ENCODE peak calls at places on chromosomes 13 and 19, in six cellular contexts. O is tibial nerve, V is SK-N-SH, M is fibroblast of lung, Q is Peyer's patch, S is neural progenitor cell. Z is an unnamed sample.

GRCh38 chr19:29926031-29926430 is 16.0 kb upstream of the URI1 start:
- DNase-seq in O (no peak), V (no peak), M (no peak), Q (no peak), S (no peak), Z (no peak)

GRCh38 chr13:75803175-75803611 is 167.1 kb downstream of the LMO7 start:
- DNase-seq in O (no peak), V (no peak), M (no peak), Q (no peak), S (no peak), Z (peak; percentile 36)

GRCh38 chr19:13262450-13262849 is 112.2 kb downstream of the IER2 start:
- DNase-seq in O (no peak), V (peak; percentile 66), M (peak; percentile 36), Q (no peak), S (peak; percentile 22), Z (peak; percentile 51)

GRCh38 chr13:113231306-113232207 is 22.1 kb downstream of the CUL4A start:
- DNase-seq in O (no peak), V (no peak), M (no peak), Q (no peak), S (no peak), Z (no peak)

GRCh38 chr19:50916069-50916468 is 4.9 kb upstream of the KLK4 start:
- DNase-seq in O (no peak), V (no peak), M (no peak), Q (no peak), S (no peak), Z (no peak)

GRCh38 chr19:35257113-35257461 is 8.3 kb downstream of the LSR start:
- DNase-seq in O (no peak), V (no peak), M (no peak), Q (peak; percentile 7), S (no peak), Z (peak; percentile 24)

GRCh38 chr19:37362733-37363132 is 8.2 kb upstream of the ZNF527 start:
- DNase-seq in O (no peak), V (peak; percentile 14), M (no peak), Q (no peak), S (peak; percentile 48), Z (peak; percentile 59)

GRCh38 chr19:5837768-5838364 is 1.6 kb downstream of the FUT6 start:
- DNase-seq in O (no peak), V (no peak), M (no peak), Q (no peak), S (no peak), Z (peak; percentile 45)

GRCh38 chr19:2320939-2321338 is 7.4 kb downstream of the LSM7 start:
- DNase-seq in O (no peak), V (no peak), M (no peak), Q (no peak), S (no peak), Z (no peak)

GRCh38 chr19:18014197-18014596 is 6.2 kb downstream of the ARRDC2 start:
- DNase-seq in O (no peak), V (no peak), M (no peak), Q (peak; percentile 54), S (no peak), Z (peak; percentile 19)

GRCh38 chr13:45626731-45627374 is 11.3 kb upstream of the ERICH6B start:
- DNase-seq in O (no peak), V (peak; percentile 40), M (peak; percentile 26), Q (no peak), S (no peak), Z (no peak)

GRCh38 chr13:63843766-63844699 is 2428.4 kb upstream of the PCDH20 start:
- DNase-seq in O (no peak), V (no peak), M (no peak), Q (no peak), S (no peak), Z (no peak)

GRCh38 chr19:47729799-47730520 is 15.4 kb upstream of the NOP53 start:
- DNase-seq in O (peak; percentile 63), V (peak; percentile 91), M (peak; percentile 46), Q (no peak), S (peak; percentile 82), Z (peak; percentile 97)

GRCh38 chr19:19109601-19110000 is 28.7 kb downstream of the TMEM161A start:
- DNase-seq in O (no peak), V (no peak), M (peak; percentile 38), Q (no peak), S (no peak), Z (peak; percentile 26)

GRCh38 chr19:28578786-28579505 is 634.0 kb downstream of the UQCRFS1 start:
- DNase-seq in O (no peak), V (no peak), M (no peak), Q (no peak), S (no peak), Z (no peak)

GRCh38 chr19:3655402-3656072 is 28.9 kb upstream of the CACTIN start:
- DNase-seq in O (no peak), V (peak; percentile 59), M (peak; percentile 96), Q (peak; percentile 24), S (no peak), Z (no peak)

GRCh38 chr19:43425567-43426392 is 11.1 kb downstream of the TEX101 start:
- DNase-seq in O (no peak), V (no peak), M (peak; percentile 16), Q (no peak), S (peak; percentile 41), Z (no peak)

GRCh38 chr19:54470991-54471782 is 1.9 kb downstream of the CDC42EP5 start:
- DNase-seq in O (peak; percentile 42), V (no peak), M (no peak), Q (no peak), S (peak; percentile 49), Z (peak; percentile 80)
- H3K27me3 ChIP-seq in O (no peaks in the 10 kb centered on the region), V (peaks cover 18% of the 10 kb centered on the region), M (no peaks in the 10 kb centered on the region), Q (no peaks in the 10 kb centered on the region), S (peaks cover 73% of the 10 kb centered on the region), Z (peaks cover 28% of the 10 kb centered on the region)

DNA sequence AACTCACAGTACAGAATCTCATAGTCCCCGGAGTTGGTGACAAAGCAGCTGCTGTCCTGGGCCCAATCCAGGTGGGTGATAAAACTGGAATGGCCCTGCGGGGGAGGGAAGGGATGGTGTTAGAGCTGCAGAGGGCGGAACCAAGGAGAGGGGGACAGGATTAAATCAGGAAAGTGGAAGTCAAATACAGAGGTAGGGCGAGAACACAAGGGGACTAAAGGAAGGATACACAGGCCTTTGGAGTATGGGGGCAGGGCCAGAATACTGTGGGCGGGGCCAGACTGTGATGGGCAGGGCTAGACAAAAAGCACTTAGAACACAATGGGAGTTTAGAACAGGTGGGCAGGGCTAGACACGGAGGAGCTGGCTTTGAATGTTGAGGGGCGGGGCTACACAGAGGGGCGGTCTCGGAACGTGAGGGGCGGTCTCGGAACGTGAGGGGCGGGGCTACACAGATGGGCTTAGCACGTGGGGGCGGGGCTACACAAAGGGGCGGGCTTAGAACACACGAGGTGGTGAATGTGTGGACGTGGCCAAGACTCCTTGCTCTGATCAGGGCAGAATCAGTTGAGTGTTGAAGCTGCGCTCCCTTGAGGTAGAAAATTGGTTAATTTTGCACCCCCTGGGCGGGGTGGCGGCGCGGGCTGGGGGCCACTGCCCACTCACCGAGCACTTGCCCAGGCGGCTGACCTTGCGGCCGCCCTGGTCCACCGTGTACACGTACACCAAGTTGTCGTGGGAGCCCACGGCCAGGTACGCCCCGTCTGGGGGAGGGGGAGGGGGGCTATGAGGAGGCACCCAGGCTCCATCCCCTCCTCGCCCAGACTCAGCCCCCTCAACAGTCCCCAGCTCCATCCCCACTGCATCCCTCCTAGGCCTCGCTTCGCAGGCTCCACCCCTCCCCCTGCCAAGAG is 14.0 kb upstream of the GPR4 start:
- DNase-seq in O (peak; percentile 79), V (peak; percentile 96), M (peak; percentile 79), Q (peak; percentile 69), S (peak; percentile 99), Z (peak; percentile 97)
- H3K4me3 ChIP-seq in O (peak overlapping the region; percentile 17), V (no peak overlapping the region), M (no peak overlapping the region), Q (no peak overlapping the region), S (peak overlapping the region; percentile 66), Z (peak overlapping the region; percentile 80)

DNA sequence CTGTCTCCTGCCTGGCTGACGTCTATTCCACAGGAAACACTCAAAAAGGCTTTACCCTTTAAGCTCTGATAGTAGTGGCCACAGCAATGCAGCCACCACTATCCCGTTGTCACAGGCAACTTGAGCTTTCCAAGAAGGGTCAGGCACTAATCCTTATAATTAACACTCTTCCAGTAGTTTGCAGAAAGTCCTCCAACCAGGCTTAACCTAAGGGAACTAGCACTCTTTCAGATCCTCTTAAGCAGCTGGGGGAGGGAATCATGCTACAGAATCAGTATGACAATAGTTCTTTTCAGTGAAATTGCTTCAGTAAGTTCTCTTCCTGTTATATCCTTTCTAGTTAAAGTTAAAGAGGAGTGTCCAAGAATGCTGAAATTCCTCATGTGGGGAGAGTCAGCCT is 82.2 kb downstream of the TNFSF11 start:
- DNase-seq in O (no peak), V (no peak), M (no peak), Q (no peak), S (peak; percentile 79), Z (peak; percentile 35)
- H3K27me3 ChIP-seq in O (no peaks in the 10 kb centered on the region), V (peaks cover 18% of the 10 kb centered on the region), M (peaks cover 10% of the 10 kb centered on the region), Q (no peaks in the 10 kb centered on the region), S (no peaks in the 10 kb centered on the region), Z (no peaks in the 10 kb centered on the region)

GRCh38 chr13:106048386-106048785 is 487.1 kb downstream of the EFNB2 start:
- DNase-seq in O (no peak), V (no peak), M (no peak), Q (no peak), S (no peak), Z (no peak)
- H3K4me3 ChIP-seq in O (no peak overlapping the region), V (no peak overlapping the region), M (no peak overlapping the region), Q (no peak overlapping the region), S (no peak overlapping the region), Z (no peak overlapping the region)

GRCh38 chr13:112067121-112067741 is at the start of gene SOX1:
- DNase-seq in O (no peak), V (no peak), M (peak; percentile 19), Q (no peak), S (peak; percentile 87), Z (peak; percentile 80)
- H3K27me3 ChIP-seq in O (peaks cover 3% of the 10 kb centered on the region), V (peaks cover 73% of the 10 kb centered on the region), M (peaks cover 36% of the 10 kb centered on the region), Q (no peaks in the 10 kb centered on the region), S (peaks cover 99% of the 10 kb centered on the region), Z (peaks cover 92% of the 10 kb centered on the region)

DNA sequence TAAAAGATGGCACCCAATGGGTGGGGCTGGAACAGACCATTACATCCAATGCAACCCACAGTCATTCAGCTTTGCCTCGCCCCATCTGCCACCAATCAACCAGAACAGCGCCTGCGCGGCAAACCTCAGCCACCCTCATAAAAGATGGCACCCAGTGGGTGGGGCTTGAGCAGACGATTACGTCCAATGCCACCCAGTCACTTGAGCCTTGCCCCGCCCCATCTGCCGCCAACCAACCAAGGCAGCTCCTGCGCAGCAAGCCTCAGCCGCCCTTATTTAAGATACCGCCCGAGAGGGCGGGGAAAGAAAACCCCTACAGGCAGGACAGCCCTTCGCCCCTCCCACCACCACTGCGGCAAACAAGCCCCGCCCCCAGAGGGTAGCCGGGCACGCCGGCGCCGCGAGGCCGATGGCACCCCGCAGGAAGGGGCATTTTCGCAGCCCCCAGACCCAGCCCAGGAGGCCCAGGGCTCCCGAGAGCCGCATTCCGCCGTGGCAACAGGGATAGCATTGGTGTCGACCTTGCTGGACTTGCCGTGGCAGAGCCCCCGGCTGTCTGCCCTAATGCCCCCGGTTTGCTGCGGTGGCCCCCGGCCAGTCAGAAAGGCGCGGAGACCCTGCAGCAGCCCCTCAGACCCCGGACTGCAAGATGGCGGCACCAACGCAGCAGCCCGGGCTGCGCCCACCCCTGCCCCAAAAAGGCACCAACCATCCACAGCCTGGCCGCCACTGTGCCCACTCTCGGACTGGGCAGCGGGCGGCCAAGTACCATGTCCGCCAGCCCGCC is 668 bp downstream of the PEG3 start:
- DNase-seq in O (peak; percentile 90), V (peak; percentile 72), M (peak; percentile 18), Q (peak; percentile 44), S (no peak), Z (peak; percentile 23)
- H3K4me3 ChIP-seq in O (peak overlapping the region; percentile 56), V (peak overlapping the region; percentile 39), M (no peak overlapping the region), Q (peak overlapping the region; percentile 14), S (no peak overlapping the region), Z (no peak overlapping the region)